ENCODE peak calls at places on chromosomes 12 and 14, in eight cellular contexts. T is CD8-positive, alpha-beta memory T cell; R is dorsolateral prefrontal cortex; U is PC-3; J is upper lobe of left lung; W is endothelial cell of umbilical vein; A is A549; X is IMR-90. S is an unnamed sample.

GRCh38 chr12:79614730-79615129 is 76.0 kb downstream of the PAWR start:
- DNase-seq in A (no peak), T (no peak), X (peak), R (no peak), J (no peak), U (peak), W (no peak), S (no peak)

GRCh38 chr14:66859063-66859671 is 330.1 kb upstream of the GARIN2 start:
- DNase-seq in J (no peak), A (no peak), X (no peak), U (no peak), T (no peak), R (no peak), W (no peak), S (no peak)

GRCh38 chr14:100641274-100641860 is 54.1 kb upstream of the BEGAIN start:
- DNase-seq in A (no peak), W (no peak), U (no peak), X (no peak), R (no peak), T (no peak), J (no peak), S (no peak)

GRCh38 chr14:47863441-47863840 is 188.0 kb upstream of the MDGA2 start:
- DNase-seq in U (no peak), W (no peak), A (no peak), J (no peak), T (no peak), R (no peak), X (no peak), S (no peak)

GRCh38 chr14:23066368-23066767 is 9.0 kb upstream of the CDH24 start:
- DNase-seq in U (no peak), A (no peak), J (no peak), T (no peak), W (no peak), R (no peak), X (no peak), S (no peak)

GRCh38 chr14:65958664-65959562 is 527.3 kb upstream of the CCDC196 start:
- DNase-seq in U (peak), X (peak), T (peak), W (peak), J (peak), A (peak), R (no peak), S (peak)

GRCh38 chr14:90503582-90503981 is 106.8 kb downstream of the CALM1 start:
- DNase-seq in R (no peak), J (peak), A (no peak), U (no peak), W (no peak), T (no peak), X (no peak), S (no peak)

GRCh38 chr12:105461276-105461975 is 130.9 kb downstream of the C12orf75 start:
- DNase-seq in A (no peak), R (no peak), U (no peak), T (no peak), W (peak), X (no peak), J (no peak), S (no peak)

GRCh38 chr12:26152507-26153102 is 27.8 kb upstream of the BHLHE41 start:
- DNase-seq in J (no peak), R (no peak), W (no peak), T (no peak), U (peak), X (no peak), A (no peak), S (no peak)

GRCh38 chr14:105136401-105137322 is 31.9 kb downstream of the JAG2 start:
- DNase-seq in R (no peak), A (no peak), T (no peak), U (no peak), X (no peak), J (peak), W (no peak), S (no peak)

GRCh38 chr12:38872181-38872580 is 33.2 kb downstream of the CPNE8 start:
- DNase-seq in W (peak), X (no peak), A (no peak), R (no peak), J (no peak), U (no peak), T (no peak), S (no peak)

GRCh38 chr12:50425859-50426258 is 25.2 kb downstream of the LARP4 start:
- DNase-seq in X (no peak), A (no peak), R (no peak), U (no peak), W (no peak), T (no peak), J (no peak), S (no peak)

GRCh38 chr14:101947577-101947903 is 16.8 kb upstream of the DYNC1H1 start:
- DNase-seq in X (no peak), U (no peak), T (no peak), A (no peak), W (no peak), R (no peak), J (no peak), S (no peak)

GRCh38 chr14:101731187-101732080 is 30.1 kb upstream of the PPP2R5C start:
- DNase-seq in U (peak), X (peak), R (peak), A (peak), T (peak), J (peak), W (peak), S (peak)

GRCh38 chr12:87667378-87667777 is 361.8 kb downstream of the C12orf50 start:
- DNase-seq in J (no peak), A (peak), R (no peak), W (no peak), X (peak), T (no peak), U (peak), S (no peak)

GRCh38 chr12:72368719-72369505 is 96.7 kb downstream of the TRHDE start:
- DNase-seq in W (no peak), U (no peak), R (no peak), J (no peak), T (no peak), X (peak), A (no peak), S (no peak)

GRCh38 chr14:86012391-86012790 is 482.4 kb downstream of the FLRT2 start:
- DNase-seq in A (no peak), R (no peak), J (no peak), W (no peak), U (no peak), T (no peak), X (no peak), S (no peak)

GRCh38 chr12:46903058-46903457 is 77.3 kb upstream of the SLC38A4 start:
- DNase-seq in J (no peak), T (no peak), W (no peak), A (no peak), X (no peak), U (no peak), R (no peak), S (no peak)

GRCh38 chr12:46904406-46905240 is 78.8 kb upstream of the SLC38A4 start:
- DNase-seq in J (peak), T (no peak), U (no peak), W (no peak), R (no peak), A (no peak), X (peak), S (no peak)

GRCh38 chr12:46898152-46898931 is 72.5 kb upstream of the SLC38A4 start:
- DNase-seq in X (no peak), W (no peak), J (no peak), R (no peak), A (no peak), U (no peak), T (no peak), S (no peak)

GRCh38 chr12:46900734-46901463 is 75.1 kb upstream of the SLC38A4 start:
- DNase-seq in R (no peak), A (no peak), X (no peak), J (no peak), T (no peak), W (no peak), U (no peak), S (no peak)

DNA sequence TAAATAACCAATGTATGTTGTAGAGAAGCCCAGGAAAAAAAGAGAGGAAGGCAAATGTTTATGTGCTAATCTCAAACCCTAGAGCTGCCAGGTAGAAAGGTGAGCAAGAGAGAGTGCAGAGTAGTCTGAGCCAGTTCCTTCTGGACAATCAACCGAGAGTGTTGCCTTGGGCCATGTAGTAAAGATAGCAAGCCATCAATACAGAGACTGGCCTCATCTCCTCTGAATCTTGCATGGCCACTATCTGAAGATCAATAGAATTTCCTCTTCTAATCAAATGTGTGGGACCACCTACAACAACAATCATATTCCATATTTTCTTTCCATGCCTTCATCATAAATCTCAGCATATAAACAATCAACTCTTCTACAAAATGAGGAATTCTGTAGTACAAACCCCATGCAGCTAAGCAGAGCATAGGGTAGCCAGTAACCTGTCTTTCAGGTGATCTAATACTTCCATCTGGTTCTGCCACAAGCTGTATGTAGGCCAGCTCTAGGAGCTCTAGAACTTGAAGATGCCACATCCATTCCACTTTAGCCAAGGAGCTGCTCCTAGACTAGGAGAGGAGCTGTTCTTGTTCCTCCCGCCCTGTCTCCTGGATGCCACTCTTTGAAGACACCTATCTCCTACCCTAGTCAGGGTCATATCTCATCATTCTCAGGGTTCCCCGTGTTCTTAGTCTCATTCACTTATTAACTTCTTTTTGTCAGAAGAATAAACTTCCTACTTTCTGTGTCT is 75.8 kb upstream of the SLC38A4 start:
- DNase-seq in X (no peak), W (no peak), A (no peak), R (no peak), J (no peak), T (no peak), U (no peak), S (no peak)
- H3K4me3 ChIP-seq in X (no peak), W (no peak), A (no peak), R (no peak), J (no peak), T (no peak), U (no peak), S (no peak)

GRCh38 chr12:95014554-95014953 is 11.1 kb upstream of the NDUFA12 start:
- DNase-seq in A (no peak), U (no peak), R (no peak), W (no peak), J (no peak), T (no peak), X (no peak), S (no peak)
- H3K27ac ChIP-seq in A (no peak), U (no peak), R (no peak), W (no peak), J (no peak), T (no peak), X (no peak), S (no peak)

GRCh38 chr14:73997108-73997943 is 21.8 kb downstream of the ENTPD5 start:
- DNase-seq in W (no peak), T (no peak), J (no peak), R (no peak), U (no peak), A (no peak), X (no peak), S (no peak)

GRCh38 chr14:73996731-73997107 is 22.4 kb downstream of the ENTPD5 start:
- DNase-seq in J (no peak), W (no peak), T (no peak), R (no peak), X (no peak), U (no peak), A (no peak), S (no peak)

GRCh38 chr14:73998736-73999135 is 20.4 kb downstream of the ENTPD5 start:
- DNase-seq in R (no peak), U (no peak), T (no peak), A (no peak), J (no peak), X (no peak), W (no peak), S (no peak)

GRCh38 chr14:73997944-73998451 is 21.1 kb downstream of the ENTPD5 start:
- DNase-seq in J (no peak), A (no peak), X (no peak), U (no peak), W (no peak), T (no peak), R (no peak), S (no peak)

DNA sequence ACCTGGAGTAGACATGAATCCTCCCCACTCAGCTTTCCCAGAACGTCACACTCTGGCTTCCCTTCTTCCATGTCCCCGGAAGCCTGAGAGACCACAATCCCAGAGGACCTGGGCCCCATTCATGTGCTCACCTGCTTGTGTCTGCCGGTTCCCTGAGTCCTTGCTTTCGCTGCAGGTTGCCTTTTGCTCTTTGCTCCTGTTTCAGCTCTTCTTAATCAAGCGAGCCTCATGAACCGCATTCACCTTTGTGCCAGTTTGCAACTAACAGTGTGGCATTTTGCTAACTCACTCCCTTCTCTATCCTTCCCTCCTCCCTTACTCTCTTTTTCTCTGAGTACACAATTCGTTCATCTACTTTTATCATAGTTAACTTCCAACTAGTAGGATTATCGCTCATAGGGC is 23.1 kb downstream of the ENTPD5 start:
- DNase-seq in U (no peak), A (no peak), T (no peak), X (no peak), W (no peak), J (no peak), R (no peak), S (no peak)
- H3K4me3 ChIP-seq in U (no peak), A (no peak), T (no peak), X (no peak), W (no peak), J (no peak), R (no peak), S (no peak)

GRCh38 chr12:68434391-68435007 is 102.3 kb upstream of the MDM1 start:
- DNase-seq in A (no peak), J (no peak), U (peak), T (no peak), X (no peak), W (no peak), R (no peak), S (no peak)

GRCh38 chr12:68435816-68436215 is 103.7 kb upstream of the MDM1 start:
- DNase-seq in A (peak), J (no peak), W (no peak), X (peak), R (no peak), U (peak), T (no peak), S (no peak)

GRCh38 chr12:68440068-68440581 is 108.0 kb upstream of the MDM1 start:
- DNase-seq in T (no peak), J (no peak), A (no peak), X (peak), W (no peak), U (peak), R (no peak), S (no peak)

GRCh38 chr12:68435238-68435637 is 103.1 kb upstream of the MDM1 start:
- DNase-seq in R (no peak), W (no peak), A (no peak), X (no peak), J (no peak), T (no peak), U (no peak), S (no peak)

GRCh38 chr12:68439368-68440045 is 107.3 kb upstream of the MDM1 start:
- DNase-seq in T (no peak), U (no peak), X (no peak), J (no peak), W (no peak), R (no peak), A (no peak), S (no peak)
- H3K27ac ChIP-seq in T (no peak), U (no peak), X (no peak), J (no peak), W (no peak), R (no peak), A (no peak), S (no peak)

S was measured in CD4-positive, CD25-positive, alpha-beta regulatory T cell.